ENCODE peak calls at places on chromosomes 16 and 17, in eight cellular contexts. Q, E, X, V, C, G, K and W are unnamed samples.

GRCh38 chr16:8696880-8697279 is 22.5 kb downstream of the ABAT start:
- DNase-seq in V (no peak), Q (no peak), K (no peak), E (no peak), C (no peak), X (no peak), G (no peak), W (no peak)

GRCh38 chr16:52552643-52553042 is 5.7 kb upstream of the TOX3 start:
- DNase-seq in E (no peak), V (no peak), G (no peak), Q (no peak), C (no peak), K (no peak), X (no peak), W (no peak)

GRCh38 chr16:13892301-13892700 is 27.7 kb upstream of the ERCC4 start:
- DNase-seq in G (no peak), Q (no peak), E (no peak), C (no peak), K (no peak), V (no peak), X (no peak), W (no peak)

GRCh38 chr16:30121741-30122620 is 1.0 kb downstream of the MAPK3 start:
- DNase-seq in K (no peak), C (peak), X (no peak), Q (no peak), V (no peak), E (no peak), G (no peak), W (no peak)

GRCh38 chr17:45425125-45425983 is 7.3 kb downstream of the ARHGAP27 start:
- DNase-seq in X (peak), C (peak), Q (no peak), V (peak), G (no peak), E (peak), K (peak), W (no peak)

GRCh38 chr17:67105213-67105612 is 60.9 kb downstream of the CACNG1 start:
- DNase-seq in K (no peak), V (peak), E (no peak), X (no peak), Q (no peak), G (no peak), C (peak), W (no peak)

GRCh38 chr17:38870259-38871165 is 654 bp downstream of the LASP1 start:
- DNase-seq in G (peak), K (peak), C (peak), Q (no peak), E (no peak), V (peak), X (no peak), W (peak)

GRCh38 chr16:49532243-49532870 is 158.8 kb downstream of the C16orf78 start:
- DNase-seq in V (no peak), G (no peak), C (no peak), X (no peak), Q (no peak), E (peak), K (no peak), W (no peak)

GRCh38 chr16:49833796-49834195 is 22.1 kb downstream of the ZNF423 start:
- DNase-seq in Q (no peak), G (no peak), E (no peak), X (no peak), V (no peak), C (no peak), K (no peak), W (no peak)

GRCh38 chr16:86657972-86658371 is 79.6 kb downstream of the FOXL1 start:
- DNase-seq in E (no peak), C (no peak), G (no peak), Q (no peak), X (no peak), K (no peak), V (no peak), W (no peak)

GRCh38 chr16:68324336-68324735 is 13.5 kb downstream of the PRMT7 start:
- DNase-seq in E (no peak), K (no peak), C (no peak), X (no peak), G (no peak), Q (no peak), V (no peak), W (no peak)

GRCh38 chr17:38697061-38697820 is 7.8 kb upstream of the MLLT6 start:
- DNase-seq in Q (no peak), G (no peak), E (no peak), K (no peak), X (no peak), C (no peak), V (no peak), W (no peak)

GRCh38 chr16:67661101-67661661 is 421 bp downstream of the PARD6A start:
- DNase-seq in V (peak), E (peak), Q (no peak), K (peak), G (no peak), X (no peak), C (peak), W (no peak)

GRCh38 chr17:13437966-13438779 is 163.6 kb downstream of the HS3ST3A1 start:
- DNase-seq in K (no peak), V (peak), Q (no peak), C (peak), E (no peak), G (no peak), X (no peak), W (no peak)

GRCh38 chr17:66165537-66166123 is 26.3 kb downstream of the CEP112 start:
- DNase-seq in K (peak), C (peak), G (no peak), V (peak), E (peak), Q (peak), X (peak), W (no peak)

GRCh38 chr16:28082624-28083023 is 19.1 kb upstream of the GSG1L start:
- DNase-seq in V (no peak), X (no peak), K (no peak), G (no peak), C (peak), Q (no peak), E (no peak), W (no peak)

GRCh38 chr16:88008835-88009234 is 57.6 kb downstream of the BANP start:
- DNase-seq in E (no peak), C (no peak), K (no peak), X (no peak), G (no peak), Q (no peak), V (no peak), W (peak)

GRCh38 chr16:67932462-67932840 is 789 bp upstream of the CTRL start:
- DNase-seq in E (no peak), V (no peak), G (no peak), X (no peak), C (no peak), Q (no peak), K (no peak), W (no peak)

GRCh38 chr16:14427371-14427948 is 202.6 kb downstream of the PARN start:
- DNase-seq in G (no peak), V (no peak), X (no peak), C (no peak), Q (no peak), K (no peak), E (no peak), W (peak)

GRCh38 chr17:69954241-69954933 is 120.6 kb upstream of the KCNJ16 start:
- DNase-seq in X (no peak), Q (no peak), C (peak), K (no peak), V (no peak), E (no peak), G (no peak), W (no peak)

GRCh38 chr17:63984651-63985386 is 12.1 kb upstream of the SCN4A start:
- DNase-seq in E (no peak), X (no peak), Q (no peak), V (peak), C (peak), G (no peak), K (no peak), W (no peak)

GRCh38 chr16:3575491-3575890 is 1.7 kb downstream of the NLRC3 start:
- DNase-seq in K (no peak), C (no peak), G (no peak), Q (no peak), X (no peak), V (no peak), E (no peak), W (no peak)

GRCh38 chr16:49400611-49401010 is 27.0 kb downstream of the C16orf78 start:
- DNase-seq in E (no peak), C (no peak), K (no peak), Q (no peak), X (no peak), V (no peak), G (no peak), W (no peak)

GRCh38 chr16:25823891-25824290 is 132.1 kb downstream of the HS3ST4 start:
- DNase-seq in K (no peak), E (no peak), X (no peak), C (peak), Q (no peak), V (no peak), G (no peak), W (no peak)